ENCODE peak calls at places on chromosomes 2 and 18, in five cellular contexts. One of them, this sample, is unnamed.

GRCh38 chr2:45380131-45380836 is 230.8 kb downstream of the SRBD1 start:
- DNase-seq in HCT116: no peak
- DNase-seq in GM12878: no peak
- DNase-seq in K562: no peak
- DNase-seq in NT2/D1: no peak
- DNase-seq in this sample: no peak

GRCh38 chr2:173232956-173233744 is 121.5 kb upstream of the CDCA7 start:
- DNase-seq in HCT116: no peak
- DNase-seq in K562: no peak
- DNase-seq in GM12878: no peak
- DNase-seq in NT2/D1: no peak
- DNase-seq in this sample: no peak

GRCh38 chr2:60534034-60534393 is 19.4 kb downstream of the BCL11A start:
- DNase-seq in K562: no peak
- DNase-seq in GM12878: no peak
- DNase-seq in HCT116: no peak
- DNase-seq in NT2/D1: no peak
- DNase-seq in this sample: peak; percentile 45

GRCh38 chr2:144890828-144891227 is 370.9 kb upstream of the ZEB2 start:
- DNase-seq in GM12878: no peak
- DNase-seq in K562: peak; percentile 16
- DNase-seq in NT2/D1: no peak
- DNase-seq in HCT116: peak; percentile 37
- DNase-seq in this sample: no peak

GRCh38 chr2:43749583-43749982 is 24.3 kb upstream of the DYNC2LI1 start:
- DNase-seq in NT2/D1: no peak
- DNase-seq in HCT116: no peak
- DNase-seq in GM12878: no peak
- DNase-seq in K562: no peak
- DNase-seq in this sample: no peak

GRCh38 chr2:70340921-70341765 is 39.3 kb upstream of the FAM136A start:
- DNase-seq in NT2/D1: peak; percentile 47
- DNase-seq in HCT116: peak; percentile 59
- DNase-seq in GM12878: no peak
- DNase-seq in K562: peak; percentile 78
- DNase-seq in this sample: no peak

GRCh38 chr2:31070339-31070738 is 67.9 kb downstream of the GALNT14 start:
- DNase-seq in HCT116: no peak
- DNase-seq in NT2/D1: no peak
- DNase-seq in GM12878: no peak
- DNase-seq in K562: no peak
- DNase-seq in this sample: no peak

GRCh38 chr2:171939754-171940093 is 17.5 kb downstream of the HAT1 start:
- DNase-seq in NT2/D1: no peak
- DNase-seq in K562: no peak
- DNase-seq in HCT116: no peak
- DNase-seq in GM12878: no peak
- DNase-seq in this sample: no peak

GRCh38 chr2:8490166-8490565 is 191.7 kb upstream of the ID2 start:
- DNase-seq in NT2/D1: no peak
- DNase-seq in K562: no peak
- DNase-seq in HCT116: no peak
- DNase-seq in GM12878: no peak
- DNase-seq in this sample: no peak

GRCh38 chr2:172101008-172101706 is 1.5 kb downstream of the DLX2 start:
- DNase-seq in NT2/D1: no peak
- DNase-seq in HCT116: no peak
- DNase-seq in GM12878: no peak
- DNase-seq in K562: no peak
- DNase-seq in this sample: peak; percentile 62

GRCh38 chr18:11888726-11889125 is 19.4 kb downstream of the MPPE1 start:
- DNase-seq in GM12878: no peak
- DNase-seq in NT2/D1: no peak
- DNase-seq in HCT116: no peak
- DNase-seq in K562: no peak
- DNase-seq in this sample: no peak

GRCh38 chr2:120881981-120882788 is 146.5 kb downstream of the GLI2 start:
- DNase-seq in K562: no peak
- DNase-seq in HCT116: no peak
- DNase-seq in GM12878: no peak
- DNase-seq in NT2/D1: no peak
- DNase-seq in this sample: no peak

GRCh38 chr2:240328526-240328925 is 106.9 kb upstream of the GPC1 start:
- DNase-seq in K562: no peak
- DNase-seq in GM12878: no peak
- DNase-seq in NT2/D1: no peak
- DNase-seq in HCT116: no peak
- DNase-seq in this sample: no peak

GRCh38 chr2:42359894-42360483 is 1.0 kb downstream of the COX7A2L start:
- DNase-seq in HCT116: no peak
- DNase-seq in NT2/D1: no peak
- DNase-seq in GM12878: no peak
- DNase-seq in K562: peak; percentile 45
- DNase-seq in this sample: no peak

GRCh38 chr2:164599954-164600589 is 21.2 kb downstream of the GRB14 start:
- DNase-seq in NT2/D1: peak; percentile 62
- DNase-seq in K562: peak; percentile 58
- DNase-seq in HCT116: peak; percentile 79
- DNase-seq in GM12878: no peak
- DNase-seq in this sample: no peak

GRCh38 chr2:44719564-44719963 is 221.9 kb upstream of the SIX3 start:
- DNase-seq in K562: no peak
- DNase-seq in HCT116: no peak
- DNase-seq in GM12878: no peak
- DNase-seq in NT2/D1: no peak
- DNase-seq in this sample: no peak

GRCh38 chr2:106159867-106160785 is 34.0 kb downstream of the UXS1 start:
- DNase-seq in NT2/D1: no peak
- DNase-seq in GM12878: no peak
- DNase-seq in K562: no peak
- DNase-seq in HCT116: no peak
- DNase-seq in this sample: no peak

GRCh38 chr2:143730950-143731254 is 601.7 kb downstream of the ARHGAP15 start:
- DNase-seq in HCT116: no peak
- DNase-seq in GM12878: peak; percentile 35
- DNase-seq in K562: no peak
- DNase-seq in NT2/D1: no peak
- DNase-seq in this sample: no peak

GRCh38 chr2:143732931-143733330 is 603.7 kb downstream of the ARHGAP15 start:
- DNase-seq in HCT116: no peak
- DNase-seq in K562: no peak
- DNase-seq in NT2/D1: no peak
- DNase-seq in GM12878: no peak
- DNase-seq in this sample: no peak

GRCh38 chr2:143728498-143728897 is 599.3 kb downstream of the ARHGAP15 start:
- DNase-seq in K562: no peak
- DNase-seq in NT2/D1: no peak
- DNase-seq in HCT116: no peak
- DNase-seq in GM12878: no peak
- DNase-seq in this sample: no peak

GRCh38 chr2:143732076-143732475 is 602.9 kb downstream of the ARHGAP15 start:
- DNase-seq in GM12878: no peak
- DNase-seq in NT2/D1: no peak
- DNase-seq in HCT116: no peak
- DNase-seq in K562: no peak
- DNase-seq in this sample: no peak

DNA sequence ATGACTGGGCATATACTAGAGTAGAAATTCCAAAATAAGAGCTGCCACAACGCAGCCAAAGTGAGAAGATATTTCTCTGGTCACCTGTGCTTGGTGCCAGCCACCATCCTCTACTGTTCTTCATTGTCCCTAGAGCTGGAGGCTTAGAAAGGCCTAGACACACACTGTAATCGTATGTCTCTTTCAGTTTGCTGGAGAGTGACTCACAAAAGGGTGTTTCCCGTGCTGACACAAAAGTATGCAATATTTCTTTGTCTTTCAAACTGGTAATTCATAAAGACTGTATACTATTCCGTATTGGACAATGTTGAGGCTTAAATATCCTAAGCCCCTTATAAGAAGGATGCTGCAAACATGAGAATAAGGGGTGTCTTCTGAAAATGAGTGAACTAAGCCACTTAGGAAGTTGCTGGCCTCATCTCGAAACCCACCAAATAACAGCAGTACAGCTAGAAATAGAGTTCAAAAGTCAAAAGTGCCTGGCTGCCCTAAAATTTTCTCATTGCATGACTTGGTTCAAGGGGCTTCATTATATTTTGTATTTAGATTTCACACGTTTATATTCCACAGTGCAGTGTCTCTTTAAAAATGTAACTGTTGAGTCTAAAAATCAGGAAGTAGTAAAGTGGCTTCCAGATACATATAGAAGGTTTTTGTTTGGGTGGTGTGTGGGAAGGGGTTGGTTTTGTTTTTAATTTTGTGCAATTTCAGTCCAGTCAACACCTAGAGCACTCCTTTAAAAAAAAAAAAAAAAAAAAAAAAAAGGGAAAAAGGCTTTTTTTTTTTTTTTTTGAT is 601.1 kb downstream of the ARHGAP15 start:
- DNase-seq in GM12878: peak; percentile 33
- DNase-seq in NT2/D1: no peak
- DNase-seq in K562: no peak
- DNase-seq in HCT116: no peak
- DNase-seq in this sample: no peak
- TF ChIP-seq ZNF274 in GM12878: no peak
- TF ChIP-seq ZNF274 in NT2/D1: no peak
- TF ChIP-seq ZNF274 in K562: no peak
- TF ChIP-seq ZNF274 in HCT116: no peak
- TF ChIP-seq ZNF274 in this sample: no peak

DNA sequence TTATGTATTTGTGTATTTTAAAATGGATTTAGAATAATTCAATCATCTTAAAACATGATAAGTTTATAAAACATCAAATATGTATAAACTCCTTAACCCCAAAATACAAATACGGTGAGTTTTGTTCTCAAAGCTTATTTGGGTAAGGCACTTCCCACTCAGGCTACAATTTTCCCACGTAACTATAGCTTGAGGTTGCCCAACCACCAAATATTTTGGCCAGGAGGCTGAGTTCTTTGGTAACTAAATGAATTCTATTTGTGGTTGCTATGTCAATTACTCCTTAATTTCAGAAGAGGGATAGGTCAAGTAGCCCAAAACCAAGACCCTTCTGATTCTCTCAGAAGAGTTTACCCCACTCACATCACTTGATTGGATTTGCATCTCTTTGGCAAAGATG is 70.4 kb downstream of the MYL12B start:
- DNase-seq in GM12878: no peak
- DNase-seq in HCT116: no peak
- DNase-seq in K562: no peak
- DNase-seq in NT2/D1: no peak
- DNase-seq in this sample: no peak
- TF ChIP-seq ZNF274 in GM12878: no peak
- TF ChIP-seq ZNF274 in HCT116: no peak
- TF ChIP-seq ZNF274 in K562: no peak
- TF ChIP-seq ZNF274 in NT2/D1: no peak
- TF ChIP-seq ZNF274 in this sample: no peak

GRCh38 chr2:58893645-58894336 is 652.7 kb upstream of the FANCL start:
- DNase-seq in K562: no peak
- DNase-seq in GM12878: no peak
- DNase-seq in HCT116: no peak
- DNase-seq in NT2/D1: no peak
- DNase-seq in this sample: no peak
- TF ChIP-seq ZNF274 in K562: no peak
- TF ChIP-seq ZNF274 in GM12878: no peak
- TF ChIP-seq ZNF274 in HCT116: no peak
- TF ChIP-seq ZNF274 in NT2/D1: no peak
- TF ChIP-seq ZNF274 in this sample: no peak

DNA sequence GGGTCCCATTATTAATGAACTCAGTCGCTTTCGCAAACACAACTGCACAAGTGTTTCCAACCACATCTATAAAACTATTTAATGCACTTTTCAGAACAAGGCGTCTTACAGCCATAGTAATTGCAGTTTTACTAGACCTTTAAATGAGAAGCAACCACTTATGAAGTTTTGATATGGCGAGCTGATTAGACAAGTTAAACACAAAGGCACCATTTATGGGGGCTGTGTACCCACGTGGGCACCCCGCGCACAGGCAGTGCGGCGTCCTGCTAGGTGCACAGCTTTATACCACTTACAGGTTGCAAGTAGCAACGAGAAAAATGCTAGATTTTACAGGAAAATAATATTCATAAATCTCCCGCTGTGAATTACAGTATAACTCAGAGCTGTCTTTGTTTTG is 76.9 kb downstream of the PTGR3 start:
- DNase-seq in HCT116: no peak
- DNase-seq in GM12878: no peak
- DNase-seq in NT2/D1: no peak
- DNase-seq in K562: no peak
- DNase-seq in this sample: no peak
- TF ChIP-seq ZNF274 in HCT116: no peak
- TF ChIP-seq ZNF274 in GM12878: no peak
- TF ChIP-seq ZNF274 in NT2/D1: no peak
- TF ChIP-seq ZNF274 in K562: no peak
- TF ChIP-seq ZNF274 in this sample: no peak

GRCh38 chr2:222817628-222818027 is 43.2 kb upstream of the ACSL3 start:
- DNase-seq in HCT116: peak; percentile 13
- DNase-seq in NT2/D1: no peak
- DNase-seq in K562: no peak
- DNase-seq in GM12878: no peak
- DNase-seq in this sample: no peak
- TF ChIP-seq ZNF274 in HCT116: no peak
- TF ChIP-seq ZNF274 in NT2/D1: no peak
- TF ChIP-seq ZNF274 in K562: no peak
- TF ChIP-seq ZNF274 in GM12878: no peak
- TF ChIP-seq ZNF274 in this sample: no peak

GRCh38 chr2:183868153-183868552 is 730.2 kb upstream of the ZNF804A start:
- DNase-seq in K562: no peak
- DNase-seq in GM12878: no peak
- DNase-seq in HCT116: no peak
- DNase-seq in NT2/D1: no peak
- DNase-seq in this sample: no peak
- TF ChIP-seq ZNF274 in K562: no peak
- TF ChIP-seq ZNF274 in GM12878: no peak
- TF ChIP-seq ZNF274 in HCT116: no peak
- TF ChIP-seq ZNF274 in NT2/D1: no peak
- TF ChIP-seq ZNF274 in this sample: no peak

GRCh38 chr18:38909972-38910371 is 1344.4 kb upstream of the CELF4 start:
- DNase-seq in GM12878: no peak
- DNase-seq in HCT116: no peak
- DNase-seq in K562: no peak
- DNase-seq in NT2/D1: no peak
- DNase-seq in this sample: no peak
- TF ChIP-seq ZNF274 in GM12878: no peak
- TF ChIP-seq ZNF274 in HCT116: no peak
- TF ChIP-seq ZNF274 in K562: no peak
- TF ChIP-seq ZNF274 in NT2/D1: no peak
- TF ChIP-seq ZNF274 in this sample: no peak

GRCh38 chr2:95022309-95023221 is 2.9 kb upstream of the MAL start:
- DNase-seq in K562: peak; percentile 78
- DNase-seq in NT2/D1: peak; percentile 50
- DNase-seq in HCT116: peak; percentile 34
- DNase-seq in GM12878: peak; percentile 69
- DNase-seq in this sample: peak; percentile 36
- TF ChIP-seq ZNF274 in K562: no peak
- TF ChIP-seq ZNF274 in NT2/D1: no peak
- TF ChIP-seq ZNF274 in HCT116: no peak
- TF ChIP-seq ZNF274 in GM12878: no peak
- TF ChIP-seq ZNF274 in this sample: no peak